ENCODE peak calls at places on chromosome 9, in nine cellular contexts. H, G, O, M, C, L, T, V and P are unnamed samples.

GRCh38 chr9:28956111-28956880 is 1383.0 kb upstream of the C9orf72 start:
- DNase-seq in H (no peak), G (no peak), O (no peak), M (no peak), C (no peak), L (no peak), T (no peak), V (no peak), P (no peak)

GRCh38 chr9:21611896-21612295 is 129.8 kb upstream of the IFNE start:
- DNase-seq in H (no peak), G (no peak), O (no peak), M (no peak), C (no peak), L (no peak), T (no peak), V (peak), P (no peak)

GRCh38 chr9:111838439-111838838 is 43.7 kb upstream of the SHOC1 start:
- DNase-seq in H (no peak), G (no peak), O (no peak), M (no peak), C (no peak), L (no peak), T (no peak), V (no peak), P (no peak)

GRCh38 chr9:133113928-133114351 is 7.1 kb downstream of the RALGDS start:
- DNase-seq in H (no peak), G (no peak), O (peak), M (no peak), C (peak), L (no peak), T (no peak), V (no peak), P (no peak)

GRCh38 chr9:121851641-121852091 is 200.2 kb downstream of the DAB2IP start:
- DNase-seq in H (peak), G (no peak), O (no peak), M (no peak), C (no peak), L (no peak), T (no peak), V (no peak), P (no peak)

GRCh38 chr9:103804077-103804735 is 289.9 kb upstream of the SMC2 start:
- DNase-seq in H (no peak), G (no peak), O (no peak), M (peak), C (no peak), L (no peak), T (no peak), V (no peak), P (no peak)

GRCh38 chr9:126617003-126617739 is 3.4 kb downstream of the LMX1B start:
- DNase-seq in H (no peak), G (no peak), O (no peak), M (no peak), C (peak), L (no peak), T (no peak), V (no peak), P (no peak)

GRCh38 chr9:116632990-116633441 is 54.1 kb upstream of the TRIM32 start:
- DNase-seq in H (no peak), G (no peak), O (no peak), M (peak), C (no peak), L (no peak), T (no peak), V (no peak), P (no peak)

GRCh38 chr9:113237026-113237425 is 15.7 kb downstream of the SLC31A1 start:
- DNase-seq in H (no peak), G (no peak), O (no peak), M (no peak), C (no peak), L (no peak), T (no peak), V (no peak), P (no peak)